ENCODE peak calls at places on chromosome 15, in nine cellular contexts. G is OCI-LY7; I is naive thymus-derived CD4-positive, alpha-beta T cell; A is upper lobe of right lung; Z is heart left ventricle; V is pancreas; D is endothelial cell of umbilical vein; U is RWPE2; H is left ventricle myocardium inferior. M is an unnamed sample.

GRCh38 chr15:59680870-59681269 is 8.2 kb downstream of the BNIP2 start:
- DNase-seq in U (no peak), H (no peak), V (no peak), G (no peak), Z (no peak), D (no peak), I (no peak), A (no peak), M (no peak)

GRCh38 chr15:57784081-57784488 is 77.6 kb downstream of the POLR2M start:
- DNase-seq in V (no peak), H (peak; percentile 46), Z (peak; percentile 72), A (no peak), G (no peak), U (no peak), D (peak; percentile 14), I (no peak), M (no peak)

GRCh38 chr15:70266412-70267089 is 168.8 kb upstream of the TLE3 start:
- DNase-seq in D (no peak), A (peak; percentile 92), U (no peak), V (no peak), G (no peak), I (no peak), Z (peak; percentile 78), H (peak; percentile 79), M (no peak)

GRCh38 chr15:61835476-61836106 is 224.7 kb downstream of the VPS13C start:
- DNase-seq in U (no peak), Z (peak; percentile 55), G (peak; percentile 43), H (peak; percentile 58), I (peak; percentile 42), A (no peak), V (peak; percentile 71), D (peak; percentile 52), M (peak; percentile 37)

GRCh38 chr15:61530769-61531168 is 301.7 kb upstream of the RORA start:
- DNase-seq in G (no peak), Z (no peak), H (no peak), A (no peak), V (no peak), I (no peak), D (peak; percentile 3), U (no peak), M (no peak)

GRCh38 chr15:101431301-101431700 is 58.2 kb downstream of the PCSK6 start:
- DNase-seq in G (no peak), A (no peak), U (no peak), D (no peak), Z (no peak), I (no peak), V (no peak), H (no peak), M (no peak)

GRCh38 chr15:38904298-38904697 is 339.7 kb upstream of the RASGRP1 start:
- DNase-seq in D (no peak), G (no peak), I (no peak), A (no peak), Z (no peak), V (no peak), H (no peak), U (no peak), M (no peak)

GRCh38 chr15:79009388-79009787 is 64.5 kb upstream of the CTSH start:
- DNase-seq in A (no peak), Z (no peak), I (no peak), D (no peak), V (no peak), H (no peak), G (no peak), U (no peak), M (no peak)

GRCh38 chr15:65044724-65045481 is at the start of gene SLC51B:
- DNase-seq in A (peak; percentile 78), Z (peak; percentile 57), I (no peak), V (no peak), G (no peak), U (peak; percentile 34), H (peak; percentile 72), D (no peak), M (no peak)

GRCh38 chr15:36601497-36601932 is 22.1 kb downstream of the CDIN1 start:
- DNase-seq in V (no peak), Z (peak; percentile 75), I (no peak), U (no peak), H (peak; percentile 47), D (no peak), A (no peak), G (no peak), M (no peak)

GRCh38 chr15:85592148-85592547 is 202.6 kb downstream of the KLHL25 start:
- DNase-seq in G (no peak), Z (no peak), V (no peak), U (no peak), A (no peak), I (no peak), D (peak; percentile 93), H (no peak), M (no peak)

GRCh38 chr15:37133619-37134018 is 33.3 kb upstream of the MEIS2 start:
- DNase-seq in H (no peak), V (no peak), D (peak; percentile 51), U (no peak), A (no peak), I (no peak), Z (no peak), G (peak; percentile 9), M (no peak)

GRCh38 chr15:79023546-79023890 is 67.1 kb downstream of the RASGRF1 start:
- DNase-seq in H (no peak), D (no peak), I (no peak), G (no peak), A (peak; percentile 30), U (peak; percentile 57), V (no peak), Z (no peak), M (no peak)

GRCh38 chr15:52054381-52054780 is 35.4 kb downstream of the MAPK6 start:
- DNase-seq in Z (no peak), I (no peak), G (no peak), D (no peak), A (no peak), V (no peak), U (no peak), H (no peak), M (no peak)

GRCh38 chr15:71353171-71353570 is 237.9 kb downstream of the THSD4 start:
- DNase-seq in H (no peak), G (no peak), A (no peak), V (no peak), I (no peak), Z (no peak), U (no peak), D (no peak), M (no peak)

DNA sequence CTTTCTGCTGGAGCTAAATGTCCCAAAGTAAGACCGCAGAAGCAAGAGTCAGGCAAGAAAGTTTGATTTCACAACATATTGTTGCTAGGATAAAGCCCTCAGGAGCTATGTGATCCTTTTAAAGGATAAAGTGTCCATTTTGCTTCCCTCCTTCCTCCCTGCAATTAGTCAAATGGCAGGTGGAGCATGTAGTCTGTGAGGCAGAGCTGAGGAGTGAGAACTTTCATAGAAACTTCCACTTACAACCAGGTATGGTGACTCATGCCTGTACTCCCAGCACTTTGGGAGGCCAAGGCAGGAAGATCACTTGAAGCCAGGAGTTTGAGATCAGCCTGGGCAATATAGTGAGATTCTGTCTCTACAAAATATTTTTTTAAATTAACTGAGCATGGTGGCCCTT is 25.2 kb upstream of the RHCG start:
- DNase-seq in U (no peak), A (no peak), I (no peak), G (no peak), V (no peak), Z (no peak), D (no peak), H (no peak), M (no peak)
- H3K27ac ChIP-seq in U (no peak overlapping the region), A (no peak overlapping the region), I (no peak overlapping the region), G (no peak overlapping the region), V (no peak overlapping the region), Z (no peak overlapping the region), D (no peak overlapping the region), H (no peak overlapping the region), M (no peak overlapping the region)

GRCh38 chr15:63044077-63044644 is 1.6 kb downstream of the TPM1 start:
- DNase-seq in A (no peak), D (no peak), Z (no peak), V (no peak), H (no peak), I (no peak), G (no peak), U (no peak), M (no peak)
- H3K27ac ChIP-seq in A (peak overlapping the region; percentile 78), D (peak overlapping the region; percentile 87), Z (peak overlapping the region; percentile 94), V (peak overlapping the region; percentile 93), H (peak overlapping the region; percentile 99), I (no peak overlapping the region), G (no peak overlapping the region), U (peak overlapping the region; percentile 59), M (no peak overlapping the region)

GRCh38 chr15:74664670-74665069 is 31.2 kb downstream of the EDC3 start:
- DNase-seq in G (no peak), U (no peak), H (no peak), D (no peak), I (no peak), A (no peak), Z (no peak), V (no peak), M (no peak)
- H3K27ac ChIP-seq in G (no peak overlapping the region), U (peak overlapping the region; percentile 29), H (peak overlapping the region; percentile 81), D (peak overlapping the region; percentile 85), I (no peak overlapping the region), A (peak overlapping the region; percentile 78), Z (no peak overlapping the region), V (peak overlapping the region; percentile 28), M (no peak overlapping the region)

GRCh38 chr15:23067416-23067815 is 28.0 kb upstream of the TUBGCP5 start:
- DNase-seq in D (no peak), A (no peak), I (no peak), G (no peak), V (no peak), Z (no peak), U (no peak), H (no peak), M (no peak)
- H3K27ac ChIP-seq in D (no peak overlapping the region), A (no peak overlapping the region), I (no peak overlapping the region), G (no peak overlapping the region), V (no peak overlapping the region), Z (no peak overlapping the region), U (no peak overlapping the region), H (no peak overlapping the region), M (no peak overlapping the region)

DNA sequence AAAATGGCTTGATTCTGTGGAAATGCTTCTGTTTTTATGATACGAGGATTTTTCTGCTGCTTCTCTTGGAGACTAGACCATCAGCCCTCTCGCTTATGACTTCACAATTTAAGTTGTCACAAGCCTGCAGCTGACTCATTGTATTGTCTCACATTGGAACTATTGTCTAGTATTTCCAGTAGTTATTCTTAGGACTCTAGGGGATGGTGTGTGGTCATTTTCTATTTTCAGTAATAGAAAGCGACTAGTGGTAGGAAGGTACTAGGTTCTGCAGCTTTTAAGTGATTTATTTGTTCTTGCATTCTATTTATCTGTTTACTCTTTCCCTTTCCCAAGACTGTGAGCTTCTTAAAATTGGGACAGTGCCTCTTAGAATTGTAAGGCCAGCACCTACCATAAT is 66.3 kb upstream of the CRTC3 start:
- DNase-seq in A (no peak), G (no peak), I (no peak), V (no peak), H (no peak), D (peak; percentile 93), U (no peak), Z (peak; percentile 43), M (no peak)
- H3K27ac ChIP-seq in A (no peak overlapping the region), G (no peak overlapping the region), I (no peak overlapping the region), V (no peak overlapping the region), H (peak overlapping the region; percentile 90), D (peak overlapping the region; percentile 70), U (no peak overlapping the region), Z (peak overlapping the region; percentile 84), M (no peak overlapping the region)

GRCh38 chr15:40333922-40334492 is 6.7 kb downstream of the CCDC9B start:
- DNase-seq in A (peak; percentile 82), D (peak; percentile 98), Z (peak; percentile 80), U (no peak), H (peak; percentile 78), I (peak; percentile 59), G (peak; percentile 9), V (no peak), M (no peak)
- H3K27ac ChIP-seq in A (peak overlapping the region; percentile 88), D (peak overlapping the region; percentile 80), Z (peak overlapping the region; percentile 76), U (peak overlapping the region; percentile 97), H (peak overlapping the region; percentile 99), I (no peak overlapping the region), G (no peak overlapping the region), V (peak overlapping the region; percentile 73), M (no peak overlapping the region)

M was measured in CD4-positive, CD25-positive, alpha-beta regulatory T cell.